ENCODE peak calls at places on chromosomes 5 and 9, in four cellular contexts. A is WTC11, J is GM12878, Z is K562. W is an unnamed sample.

GRCh38 chr9:93911871-93912554 is 43.1 kb downstream of the BARX1 start:
- DNase-seq in Z (no peak), J (no peak), A (peak; percentile 32), W (no peak)

GRCh38 chr9:17018001-17018491 is 116.8 kb upstream of the CNTLN start:
- DNase-seq in A (no peak), J (no peak), Z (no peak), W (no peak)

GRCh38 chr9:4011062-4011461 is 288.8 kb downstream of the GLIS3 start:
- DNase-seq in J (no peak), A (no peak), Z (no peak), W (no peak)

GRCh38 chr5:446066-446725 is 3.2 kb downstream of the EXOC3 start:
- DNase-seq in Z (no peak), J (no peak), A (no peak), W (no peak)

GRCh38 chr9:79154806-79155205 is 417.0 kb upstream of the TLE4 start:
- DNase-seq in J (no peak), A (no peak), Z (no peak), W (no peak)

GRCh38 chr5:103434057-103434456 is 128.5 kb downstream of the NUDT12 start:
- DNase-seq in A (peak; percentile 76), Z (no peak), J (no peak), W (no peak)

GRCh38 chr5:1418238-1418920 is 26.9 kb downstream of the SLC6A3 start:
- DNase-seq in A (no peak), Z (no peak), J (no peak), W (no peak)

GRCh38 chr9:89315482-89315881 is 2.8 kb upstream of the SECISBP2 start:
- DNase-seq in A (no peak), Z (no peak), J (no peak), W (no peak)

GRCh38 chr5:59161206-59162105 is 578.6 kb downstream of the RAB3C start:
- DNase-seq in A (no peak), Z (no peak), J (no peak), W (no peak)

GRCh38 chr9:37146372-37146771 is 26.0 kb downstream of the ZCCHC7 start:
- DNase-seq in A (no peak), J (peak; percentile 50), Z (no peak), W (no peak)
- TF ChIP-seq CBFB in A (no peak), J (peak; percentile 59), Z (no peak), W (no peak)

DNA sequence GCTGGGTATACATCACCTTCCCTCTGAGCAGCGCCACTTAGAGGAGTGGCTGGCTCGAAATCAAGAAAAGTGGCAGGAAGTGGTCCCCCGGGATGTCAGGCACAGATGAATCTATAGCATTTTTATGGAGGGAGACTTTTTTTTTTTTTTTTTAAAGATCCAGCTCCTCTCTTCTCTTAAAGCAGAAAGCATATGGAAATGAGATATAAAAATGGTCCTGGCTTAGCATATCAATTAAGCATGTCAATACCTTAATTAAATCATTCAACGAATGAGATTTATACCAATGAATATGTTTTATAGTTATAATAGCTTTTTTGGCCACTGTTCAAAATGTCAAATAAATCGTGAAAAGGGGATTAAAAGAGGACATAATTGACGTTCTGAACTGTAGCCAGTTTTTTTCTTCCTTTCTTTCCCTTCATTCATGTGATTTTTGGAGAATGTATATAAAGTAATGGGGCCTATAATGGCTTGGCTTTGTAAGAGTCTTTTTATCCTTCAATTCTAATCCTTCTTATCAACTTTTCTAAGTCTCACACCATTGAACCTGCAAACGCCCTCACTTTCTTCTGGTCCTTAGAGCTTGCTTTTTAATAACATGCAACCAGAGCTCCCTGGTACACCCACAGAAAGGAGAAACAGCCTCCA is 319.2 kb upstream of the PANK3 start:
- DNase-seq in A (no peak), Z (no peak), J (no peak), W (no peak)
- TF ChIP-seq CBFB in A (no peak), Z (no peak), J (no peak), W (no peak)

DNA sequence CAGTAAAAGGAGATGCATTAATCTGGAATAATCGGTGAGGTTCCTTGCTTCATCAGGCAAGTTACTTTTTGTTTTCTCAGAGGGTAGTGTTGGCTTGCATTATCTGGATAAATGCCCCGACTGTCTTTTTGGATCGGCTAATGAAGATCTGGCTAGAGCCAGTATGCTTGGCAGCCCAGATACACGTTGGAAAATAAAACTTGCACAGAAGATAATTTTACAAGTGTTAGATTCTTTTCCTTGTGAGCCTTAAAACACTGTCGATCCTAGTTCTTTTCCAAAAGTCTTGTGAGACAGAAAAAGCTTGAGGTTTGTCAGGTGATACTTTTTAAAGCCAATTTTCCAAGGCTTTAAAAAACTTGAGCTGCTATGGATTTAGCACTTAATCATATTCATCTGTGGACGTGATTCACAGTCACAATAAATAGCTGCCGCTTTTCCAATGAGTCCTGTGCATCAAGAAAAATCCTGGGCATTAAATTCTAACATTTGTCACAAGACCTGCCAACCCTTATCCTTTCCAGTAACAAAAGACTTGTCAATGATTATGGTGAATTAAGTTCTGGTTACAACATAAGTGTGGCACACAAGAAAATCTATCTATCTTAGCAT is 68.5 kb downstream of the PRLR start:
- DNase-seq in Z (no peak), A (no peak), J (no peak), W (no peak)
- TF ChIP-seq CBFB in Z (no peak), A (no peak), J (no peak), W (no peak)

DNA sequence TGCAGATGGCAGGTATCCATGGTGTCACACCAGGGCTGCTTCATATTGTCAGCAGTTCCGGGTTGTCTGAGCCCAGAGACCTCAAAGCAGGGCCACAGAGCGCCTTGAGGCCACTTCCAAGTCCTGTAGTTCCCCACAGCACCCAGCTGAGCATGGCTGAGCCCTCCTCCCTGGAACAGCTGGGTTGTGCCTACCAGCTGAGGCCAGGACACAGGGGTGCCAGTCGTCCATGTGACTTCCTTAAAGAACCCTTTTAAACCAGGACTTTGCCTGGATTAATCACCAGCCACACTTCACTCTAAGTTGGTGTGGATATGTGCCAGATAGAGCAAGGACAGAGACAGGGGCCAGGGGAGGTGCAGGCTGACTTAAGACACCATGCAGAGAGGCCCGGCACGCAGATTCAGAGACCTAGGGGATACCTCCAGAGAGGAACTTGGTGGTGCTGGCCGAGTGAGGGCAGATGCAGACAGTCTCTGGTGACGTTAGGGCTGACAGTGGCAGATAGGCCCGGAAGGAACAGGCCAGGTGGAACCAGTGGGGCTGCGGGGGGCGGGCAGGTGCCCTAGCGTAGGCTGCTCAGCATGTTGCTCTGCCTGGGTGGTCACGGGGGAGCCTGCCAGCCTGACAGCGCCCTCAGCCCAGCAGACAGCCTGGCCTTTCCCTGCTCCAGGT is 142.7 kb downstream of the CACNA1B start:
- DNase-seq in Z (no peak), A (no peak), J (no peak), W (no peak)
- TF ChIP-seq CBFB in Z (no peak), A (no peak), J (no peak), W (no peak)

GRCh38 chr9:108618906-108619550 is 236.8 kb downstream of the ACTL7B start:
- DNase-seq in A (no peak), J (no peak), Z (no peak), W (no peak)
- TF ChIP-seq CBFB in A (no peak), J (no peak), Z (no peak), W (no peak)

GRCh38 chr9:7756088-7756487 is 43.5 kb downstream of the DMAC1 start:
- DNase-seq in A (no peak), Z (no peak), J (peak; percentile 55), W (no peak)

GRCh38 chr9:7762600-7762999 is 37.0 kb downstream of the DMAC1 start:
- DNase-seq in A (no peak), Z (no peak), J (no peak), W (no peak)

GRCh38 chr9:7760014-7760415 is 39.6 kb downstream of the DMAC1 start:
- DNase-seq in A (no peak), J (no peak), Z (no peak), W (no peak)
- TF ChIP-seq CBFB in A (no peak), J (no peak), Z (no peak), W (no peak)

DNA sequence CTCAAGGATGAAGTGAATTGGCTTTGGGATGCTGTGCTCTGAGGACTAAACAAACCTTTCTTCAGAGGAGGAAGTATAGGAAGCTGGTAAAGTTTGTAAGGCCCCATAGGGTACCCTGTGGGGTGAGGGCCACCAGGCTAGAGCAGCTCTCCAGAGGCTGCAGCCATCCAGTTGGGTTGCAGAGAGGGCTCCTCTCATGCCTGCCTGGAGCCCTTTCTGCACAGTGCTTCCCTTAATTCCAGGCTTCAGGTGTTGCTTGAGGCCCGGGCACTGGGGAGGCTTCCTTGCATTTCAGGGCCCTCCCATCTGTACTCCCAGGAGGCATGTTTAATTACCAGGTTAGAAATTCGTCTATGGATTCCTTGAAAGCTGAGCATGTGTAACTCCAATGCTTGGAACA is 95.3 kb upstream of the FSTL4 start:
- DNase-seq in Z (no peak), A (no peak), J (no peak), W (no peak)
- TF ChIP-seq CBFB in Z (no peak), A (no peak), J (no peak), W (no peak)

W was measured in HepG2.